ENCODE peak calls at places on chromosomes 1 and 21, in nine cellular contexts. C is AG04450; G is CD8-positive, alpha-beta memory T cell; E is HCEC 1CT; S is mucosa of descending colon; K is activated naive CD4-positive, alpha-beta T cell treated with Interleukin-2 at 50 U/mL for 16 hours; F is aorta; W is globus pallidus; O is HS-5. J is an unnamed sample.

GRCh38 chr1:113630340-113631327 is 128.7 kb downstream of the PHTF1 start:
- DNase-seq in C (no peak), G (no peak), E (no peak), S (no peak), K (no peak), F (no peak), W (no peak), O (no peak), J (no peak)

GRCh38 chr1:235844776-235845175 is 21.9 kb downstream of the LYST start:
- DNase-seq in C (no peak), G (no peak), E (no peak), S (no peak), K (no peak), F (no peak), W (no peak), O (no peak), J (no peak)

GRCh38 chr1:170864238-170864637 is 71.1 kb upstream of the MROH9 start:
- DNase-seq in C (no peak), G (no peak), E (no peak), S (no peak), K (no peak), F (peak; percentile 63), W (no peak), O (no peak), J (no peak)

GRCh38 chr1:46522184-46522968 is 29.1 kb downstream of the KNCN start:
- DNase-seq in C (no peak), G (no peak), E (no peak), S (peak; percentile 37), K (peak; percentile 54), F (peak; percentile 65), W (peak; percentile 18), O (no peak), J (peak; percentile 42)

GRCh38 chr1:47534417-47534816 is 96.6 kb downstream of the FOXD2 start:
- DNase-seq in C (no peak), G (no peak), E (no peak), S (no peak), K (no peak), F (no peak), W (no peak), O (no peak), J (no peak)

GRCh38 chr1:167374014-167374413 is 144.3 kb downstream of the CD247 start:
- DNase-seq in C (no peak), G (no peak), E (no peak), S (no peak), K (no peak), F (no peak), W (no peak), O (no peak), J (no peak)

GRCh38 chr21:27480841-27481261 is 514.0 kb upstream of the ADAMTS5 start:
- DNase-seq in C (no peak), G (no peak), E (peak; percentile 74), S (no peak), K (no peak), F (no peak), W (no peak), O (peak; percentile 49), J (peak; percentile 18)

GRCh38 chr1:10979483-10979920 is 33.0 kb upstream of the TARDBP start:
- DNase-seq in C (no peak), G (no peak), E (no peak), S (peak; percentile 44), K (no peak), F (peak; percentile 84), W (peak; percentile 95), O (no peak), J (no peak)

GRCh38 chr1:33133478-33134105 is 48.3 kb downstream of the TRIM62 start:
- DNase-seq in C (no peak), G (no peak), E (no peak), S (no peak), K (no peak), F (no peak), W (no peak), O (no peak), J (no peak)

GRCh38 chr1:205598841-205599666 is 32.8 kb downstream of the ELK4 start:
- DNase-seq in C (peak; percentile 92), G (no peak), E (peak; percentile 73), S (peak; percentile 37), K (no peak), F (peak; percentile 90), W (peak; percentile 60), O (no peak), J (no peak)

GRCh38 chr1:43912607-43913006 is 21.0 kb upstream of the ARTN start:
- DNase-seq in C (peak; percentile 54), G (no peak), E (no peak), S (no peak), K (no peak), F (no peak), W (no peak), O (no peak), J (no peak)

GRCh38 chr1:197725044-197725443 is 50.2 kb downstream of the DENND1B start:
- DNase-seq in C (no peak), G (no peak), E (no peak), S (no peak), K (no peak), F (no peak), W (no peak), O (no peak), J (no peak)

GRCh38 chr1:8408151-8408839 is 90.4 kb downstream of the SLC45A1 start:
- DNase-seq in C (peak; percentile 66), G (no peak), E (peak; percentile 85), S (peak; percentile 90), K (no peak), F (peak; percentile 81), W (no peak), O (no peak), J (no peak)

GRCh38 chr1:212189352-212189738 is 95.9 kb upstream of the PPP2R5A start:
- DNase-seq in C (no peak), G (no peak), E (no peak), S (no peak), K (no peak), F (no peak), W (no peak), O (no peak), J (no peak)

GRCh38 chr1:116321766-116322175 is 51.3 kb upstream of the ATP1A1 start:
- DNase-seq in C (no peak), G (no peak), E (no peak), S (no peak), K (no peak), F (no peak), W (no peak), O (no peak), J (no peak)

GRCh38 chr1:187408217-187409004 is 579.7 kb downstream of the PLA2G4A start:
- DNase-seq in C (peak; percentile 8), G (no peak), E (peak; percentile 3), S (no peak), K (no peak), F (no peak), W (no peak), O (no peak), J (peak; percentile 23)

GRCh38 chr21:37552496-37553399 is 186.2 kb downstream of the DYRK1A start:
- DNase-seq in C (no peak), G (no peak), E (no peak), S (no peak), K (no peak), F (no peak), W (no peak), O (no peak), J (no peak)

GRCh38 chr1:43549921-43550597 is 19.4 kb downstream of the PTPRF start:
- DNase-seq in C (no peak), G (no peak), E (no peak), S (peak; percentile 93), K (no peak), F (no peak), W (no peak), O (no peak), J (peak; percentile 34)

GRCh38 chr1:1170215-1170890 is 3.3 kb upstream of the TTLL10 start:
- DNase-seq in C (no peak), G (no peak), E (no peak), S (peak; percentile 30), K (no peak), F (no peak), W (no peak), O (no peak), J (no peak)

GRCh38 chr1:207404849-207405525 is 49.1 kb upstream of the CR2 start:
- DNase-seq in C (peak; percentile 38), G (no peak), E (peak; percentile 79), S (peak; percentile 7), K (no peak), F (no peak), W (peak; percentile 83), O (peak; percentile 44), J (peak; percentile 31)

GRCh38 chr1:204321665-204322064 is 38.1 kb downstream of the PLEKHA6 start:
- DNase-seq in C (no peak), G (no peak), E (no peak), S (no peak), K (no peak), F (no peak), W (no peak), O (no peak), J (no peak)

GRCh38 chr1:23188434-23188884 is 19.8 kb upstream of the LUZP1 start:
- DNase-seq in C (no peak), G (no peak), E (no peak), S (no peak), K (no peak), F (no peak), W (no peak), O (no peak), J (no peak)

GRCh38 chr1:39671433-39671792 is 494 bp downstream of the NT5C1A start:
- DNase-seq in C (no peak), G (no peak), E (no peak), S (no peak), K (no peak), F (peak; percentile 51), W (peak; percentile 43), O (no peak), J (no peak)

GRCh38 chr1:47932744-47933143 is 64.4 kb downstream of the TRABD2B start:
- DNase-seq in C (no peak), G (no peak), E (no peak), S (no peak), K (no peak), F (no peak), W (no peak), O (no peak), J (no peak)

GRCh38 chr1:12572506-12572905 is 45.5 kb downstream of the DHRS3 start:
- DNase-seq in C (no peak), G (no peak), E (no peak), S (no peak), K (no peak), F (no peak), W (no peak), O (no peak), J (no peak)

GRCh38 chr1:3011631-3012510 is 9.4 kb upstream of the ACTRT2 start:
- DNase-seq in C (no peak), G (no peak), E (no peak), S (no peak), K (no peak), F (no peak), W (peak; percentile 73), O (no peak), J (no peak)

GRCh38 chr1:151137789-151138188 is 8.6 kb downstream of the SEMA6C start:
- DNase-seq in C (no peak), G (no peak), E (no peak), S (no peak), K (no peak), F (no peak), W (no peak), O (no peak), J (no peak)